ENCODE peak calls at places on chromosomes 6 and 20, in six cellular contexts. R is BE2C, V is heart right ventricle, C is brain microvascular endothelial cell, L is bronchial epithelial cell, P is aorta. M is an unnamed sample. For H3K27me3, the result is how much of the 10 kb centered on the place peaks cover.

GRCh38 chr20:57417830-57418780 is 26.9 kb downstream of the RBM38 start:
- DNase-seq in R (no peak), V (no peak), C (no peak), L (no peak), P (no peak), M (no peak)

GRCh38 chr6:159033160-159034049 is 11.4 kb downstream of the TAGAP start:
- DNase-seq in R (no peak), V (no peak), C (no peak), L (no peak), P (no peak), M (no peak)

GRCh38 chr6:125195526-125195925 is 42.0 kb downstream of the TPD52L1 start:
- DNase-seq in R (no peak), V (no peak), C (no peak), L (no peak), P (no peak), M (no peak)

GRCh38 chr20:11429889-11430580 is 487.7 kb upstream of the BTBD3 start:
- DNase-seq in R (no peak), V (no peak), C (no peak), L (no peak), P (no peak), M (no peak)

GRCh38 chr6:142015011-142015410 is 117.7 kb upstream of the GJE1 start:
- DNase-seq in R (no peak), V (no peak), C (no peak), L (no peak), P (no peak), M (no peak)

GRCh38 chr6:133632206-133632605 is 256.7 kb upstream of the TCF21 start:
- DNase-seq in R (no peak), V (no peak), C (peak), L (peak), P (no peak), M (no peak)

GRCh38 chr6:21595265-21595950 is 1.9 kb downstream of the SOX4 start:
- DNase-seq in R (peak), V (peak), C (no peak), L (no peak), P (peak), M (peak)

GRCh38 chr20:63123326-63123725 is 92.6 kb downstream of the YTHDF1 start:
- DNase-seq in R (no peak), V (no peak), C (no peak), L (no peak), P (peak), M (no peak)

GRCh38 chr6:2545351-2545750 is 205.4 kb downstream of the MYLK4 start:
- DNase-seq in R (no peak), V (no peak), C (no peak), L (no peak), P (no peak), M (no peak)

GRCh38 chr6:392441-393390 is 1.2 kb downstream of the IRF4 start:
- DNase-seq in R (no peak), V (no peak), C (no peak), L (no peak), P (no peak), M (no peak)

GRCh38 chr6:10030942-10031537 is 383.8 kb downstream of the TFAP2A start:
- DNase-seq in R (no peak), V (no peak), C (no peak), L (peak), P (no peak), M (no peak)

DNA sequence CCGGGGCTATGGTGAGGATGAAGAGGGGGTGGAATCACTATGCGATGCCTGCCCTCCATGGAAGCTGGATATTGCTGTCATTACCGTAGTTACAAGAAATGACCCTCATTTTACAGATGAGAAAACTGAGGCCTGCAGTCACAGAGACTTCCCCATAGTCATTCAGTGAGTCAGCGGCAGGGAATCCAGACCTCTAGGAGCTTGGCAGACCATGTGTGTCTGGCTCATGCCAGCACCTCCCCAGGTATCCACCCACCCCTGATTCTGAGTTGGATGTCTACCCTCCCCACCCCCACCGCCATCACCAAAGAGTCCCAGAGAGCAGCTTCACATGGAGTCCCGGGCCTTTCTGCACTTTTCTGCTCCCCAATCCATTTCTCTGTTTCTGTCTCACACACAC is 24.9 kb downstream of the CDH22 start:
- DNase-seq in R (no peak), V (no peak), C (no peak), L (peak), P (no peak), M (no peak)
- H3K27me3 ChIP-seq in R (under half), V (half or more), C (under half), L (under half), P (under half), M (under half)

GRCh38 chr20:20366551-20366895 is 1.4 kb upstream of the INSM1 start:
- DNase-seq in R (no peak), V (no peak), C (no peak), L (no peak), P (no peak), M (no peak)
- H3K27me3 ChIP-seq in R (under half), V (half or more), C (half or more), L (half or more), P (under half), M (under half)

GRCh38 chr20:33104336-33104735 is 24.9 kb downstream of the BPIFB4 start:
- DNase-seq in R (no peak), V (no peak), C (no peak), L (no peak), P (no peak), M (no peak)
- H3K27me3 ChIP-seq in R (under half), V (under half), C (under half), L (under half), P (under half), M (under half)

DNA sequence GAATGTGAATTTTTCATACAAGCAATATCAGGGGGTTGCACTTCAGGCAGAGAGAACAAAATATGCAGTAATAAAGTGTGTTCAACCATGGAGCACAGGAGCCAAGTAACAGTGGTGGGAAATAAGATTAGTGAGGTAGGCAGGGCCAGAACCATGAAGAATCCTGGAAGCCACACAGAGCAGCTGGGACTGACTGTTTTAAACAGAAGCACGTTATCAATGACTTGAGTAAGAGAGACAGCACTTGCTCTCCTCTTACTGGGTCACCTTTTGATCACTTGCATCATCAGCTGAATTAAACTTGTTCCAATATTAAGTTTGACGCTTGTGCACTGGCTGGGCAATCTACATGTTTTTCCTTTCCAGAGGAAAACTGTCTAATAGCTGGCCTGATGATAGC is 238.5 kb downstream of the TBX18 start:
- DNase-seq in R (no peak), V (no peak), C (no peak), L (no peak), P (no peak), M (no peak)
- H3K27me3 ChIP-seq in R (under half), V (under half), C (under half), L (under half), P (under half), M (under half)

DNA sequence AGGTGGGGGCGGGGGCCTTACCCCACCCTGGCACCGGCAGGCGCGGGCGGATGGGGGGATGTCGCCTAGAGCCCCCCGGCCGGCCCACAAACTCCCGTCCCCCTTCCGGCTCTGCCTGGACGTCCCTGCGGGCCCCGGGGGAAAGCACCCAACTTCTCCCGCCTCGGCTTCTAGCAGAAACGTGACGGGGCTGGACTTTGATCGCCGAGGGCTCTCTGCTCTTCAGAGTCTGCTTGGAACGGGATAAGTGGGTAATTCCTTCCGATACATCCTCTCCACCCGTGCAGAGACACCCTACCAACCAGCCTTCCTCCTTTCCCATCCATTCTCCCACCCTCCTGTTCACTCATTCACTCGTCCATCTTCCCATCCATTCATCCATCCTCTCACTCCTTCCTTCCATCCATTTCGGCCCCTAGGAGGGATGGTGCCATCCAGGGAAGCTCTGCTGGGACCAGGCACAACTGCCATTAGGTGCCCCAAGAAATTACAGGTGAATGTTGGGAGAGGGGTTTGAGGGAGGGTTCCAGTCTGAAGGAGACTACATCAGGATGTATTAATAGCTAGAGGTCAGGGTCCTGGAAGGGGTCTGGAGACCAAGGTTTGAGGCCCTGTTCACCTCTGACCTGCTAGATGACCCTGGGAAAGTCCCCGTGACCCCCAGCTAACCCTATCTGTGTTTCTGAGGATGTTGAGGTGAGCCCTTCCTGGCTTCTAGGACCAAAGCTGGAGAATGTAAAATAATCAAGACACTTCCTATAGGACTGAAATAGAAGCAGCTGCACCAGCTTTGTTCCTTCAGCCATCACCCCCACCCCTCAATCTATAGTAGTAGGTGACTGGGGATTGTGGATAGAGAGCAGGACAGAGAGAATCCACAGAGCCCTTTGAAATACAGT is 518 bp downstream of the TTLL9 start:
- DNase-seq in R (no peak), V (no peak), C (no peak), L (no peak), P (no peak), M (no peak)
- H3K27me3 ChIP-seq in R (under half), V (under half), C (under half), L (under half), P (under half), M (under half)

GRCh38 chr6:127813682-127814027 is 87.2 kb downstream of the THEMIS start:
- DNase-seq in R (no peak), V (no peak), C (no peak), L (no peak), P (no peak), M (no peak)
- H3K27me3 ChIP-seq in R (under half), V (under half), C (under half), L (under half), P (under half), M (under half)

DNA sequence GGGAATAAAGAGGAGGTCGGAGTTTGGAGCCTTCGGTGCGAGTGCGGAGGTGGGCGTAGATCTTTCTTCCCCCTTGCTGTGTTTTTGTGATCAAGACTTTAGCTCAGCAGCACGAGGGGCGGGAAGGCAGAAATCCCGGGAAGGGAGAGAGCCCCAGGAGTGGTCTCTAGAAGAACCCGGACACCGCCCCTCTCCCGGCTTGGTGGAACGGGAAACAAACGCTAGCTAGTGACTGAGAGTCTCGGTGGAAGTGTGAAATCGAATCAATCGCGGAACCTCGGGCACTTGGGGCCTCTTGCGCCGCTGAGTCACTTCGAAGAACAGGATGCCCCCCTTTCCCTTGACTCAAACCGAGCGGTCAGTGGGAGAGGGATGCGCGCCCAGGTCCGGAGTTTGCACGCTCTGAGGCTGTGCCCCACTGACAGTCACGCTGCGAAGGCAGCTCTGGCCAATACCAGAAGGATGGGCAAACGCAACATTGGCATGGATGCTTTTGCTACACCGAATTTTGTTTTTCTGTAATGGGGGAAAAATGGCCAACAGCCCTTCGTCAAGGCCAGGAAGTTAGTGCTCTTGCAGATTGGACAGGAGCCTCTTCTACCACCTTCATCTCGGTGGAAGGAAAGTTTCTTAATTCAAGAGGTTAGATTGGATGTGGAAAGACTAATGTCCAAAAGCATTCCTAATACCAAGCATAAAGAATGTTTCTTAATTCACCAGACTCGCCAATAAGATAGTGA is 1.6 kb upstream of the OLIG3 start:
- DNase-seq in R (no peak), V (no peak), C (no peak), L (no peak), P (no peak), M (no peak)
- H3K27me3 ChIP-seq in R (half or more), V (half or more), C (half or more), L (half or more), P (under half), M (under half)

GRCh38 chr20:46010491-46011405 is 2.0 kb downstream of the MMP9 start:
- DNase-seq in R (no peak), V (no peak), C (no peak), L (peak), P (no peak), M (no peak)
- H3K27me3 ChIP-seq in R (half or more), V (half or more), C (under half), L (under half), P (under half), M (under half)